ENCODE peak calls at places on chromosomes 2 and 18, in four cellular contexts. R is tibial artery; A is OCI-LY7; P is activated CD8-positive, alpha-beta T cell treated with anti-CD3 and anti-CD28 coated beads for 36 hours. F is an unnamed sample.

GRCh38 chr2:15363142-15363541 is 198.0 kb downstream of the NBAS start:
- DNase-seq in R (no peak), A (no peak), P (no peak), F (no peak)

GRCh38 chr18:70462078-70462439 is 173.2 kb downstream of the SOCS6 start:
- DNase-seq in A (no peak), P (no peak), R (no peak), F (no peak)

GRCh38 chr2:162123806-162124758 is 28.0 kb downstream of the GCG start:
- DNase-seq in A (peak; percentile 74), R (no peak), P (no peak), F (no peak)

GRCh38 chr2:197217561-197217960 is 93.0 kb downstream of the ANKRD44 start:
- DNase-seq in P (no peak), A (no peak), R (no peak), F (no peak)

GRCh38 chr2:203683932-203684556 is 22.4 kb upstream of the CD28 start:
- DNase-seq in P (peak; percentile 73), A (no peak), R (peak; percentile 52), F (no peak)

GRCh38 chr2:157874997-157875719 is 972 bp downstream of the ACVR1 start:
- DNase-seq in P (peak; percentile 34), R (peak; percentile 42), A (peak; percentile 10), F (peak; percentile 43)

GRCh38 chr18:74708169-74708568 is 110.5 kb downstream of the ZNF407 start:
- DNase-seq in R (no peak), P (no peak), A (no peak), F (no peak)

GRCh38 chr18:63963610-63964256 is 6.1 kb upstream of the SERPINB8 start:
- DNase-seq in A (peak; percentile 50), R (peak; percentile 53), P (peak; percentile 49), F (peak; percentile 40)

GRCh38 chr2:230863442-230864121 is 1.2 kb upstream of the ITM2C start:
- DNase-seq in R (no peak), A (no peak), P (no peak), F (no peak)

GRCh38 chr2:133262888-133263287 is 305.4 kb downstream of the NCKAP5 start:
- DNase-seq in R (no peak), P (no peak), A (no peak), F (no peak)

GRCh38 chr2:125227843-125228392 is 1202.8 kb downstream of the CNTNAP5 start:
- DNase-seq in A (no peak), R (no peak), P (no peak), F (no peak)
- TF ChIP-seq CTCF in A (peak; percentile 59), R (no peak), P (no peak), F (peak; percentile 54)

GRCh38 chr2:55419514-55420243 is at the start of gene CCDC88A:
- DNase-seq in A (peak; percentile 96), P (peak; percentile 87), R (peak; percentile 94), F (peak; percentile 99)
- TF ChIP-seq CTCF in A (peak; percentile 41), P (no peak), R (peak; percentile 46), F (no peak)

GRCh38 chr2:118569876-118570535 is 277.4 kb downstream of the EN1 start:
- DNase-seq in R (no peak), A (no peak), P (no peak), F (no peak)
- TF ChIP-seq CTCF in R (no peak), A (no peak), P (no peak), F (no peak)

GRCh38 chr2:112906276-112906675 is 4.7 kb upstream of the IL37 start:
- DNase-seq in P (no peak), R (no peak), A (no peak), F (no peak)
- TF ChIP-seq CTCF in P (no peak), R (no peak), A (no peak), F (no peak)

DNA sequence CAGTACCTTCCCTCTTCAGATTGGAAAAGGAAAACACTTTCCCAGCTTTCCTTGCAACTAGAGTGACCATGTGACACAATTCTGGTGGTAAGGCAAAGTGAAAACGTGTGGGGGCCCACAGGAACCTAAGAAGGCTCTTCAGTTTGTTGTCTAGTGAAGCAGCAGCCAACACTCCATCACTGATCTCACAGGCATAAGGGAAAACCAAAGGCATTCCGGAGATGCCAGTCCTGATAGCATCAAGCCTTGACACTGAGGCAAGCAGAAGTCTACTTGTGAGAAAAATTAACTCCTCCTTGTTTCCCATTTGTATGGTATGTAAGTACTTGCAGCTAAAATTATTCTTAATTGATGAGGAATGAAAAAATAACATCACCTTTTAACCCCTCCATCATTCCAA is 88.3 kb downstream of the ETAA1 start:
- DNase-seq in P (no peak), A (no peak), R (no peak), F (no peak)
- TF ChIP-seq CTCF in P (no peak), A (no peak), R (no peak), F (no peak)

DNA sequence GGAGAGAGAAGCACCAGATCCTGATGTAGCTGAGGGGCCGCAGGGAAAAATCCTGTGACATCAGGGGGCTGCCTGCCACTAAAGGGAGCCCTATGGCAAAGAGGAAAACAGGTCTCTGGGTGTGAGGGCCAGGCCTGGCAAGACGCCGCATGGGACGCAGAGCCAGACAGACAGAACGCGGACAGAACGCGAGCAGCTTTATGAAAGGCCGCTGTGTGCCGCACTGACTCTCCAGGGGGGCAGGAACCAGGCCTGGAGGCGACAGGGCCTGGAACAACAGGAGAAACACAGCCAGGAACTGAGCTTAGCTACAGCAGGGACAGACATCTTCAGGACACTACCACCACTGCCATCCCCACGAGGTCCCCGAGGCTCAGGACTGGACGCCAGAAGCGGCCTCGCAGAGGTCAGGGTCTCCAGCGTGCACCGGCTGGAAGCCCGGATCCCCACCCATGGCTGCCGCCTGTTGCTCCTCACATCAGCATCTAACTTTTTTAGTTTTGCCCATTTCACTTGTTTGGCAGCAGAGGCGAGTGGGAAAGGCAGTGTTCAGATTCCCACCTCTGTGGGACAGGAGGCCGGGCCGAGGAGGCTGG is 131.6 kb downstream of the VAPA start:
- DNase-seq in R (no peak), P (no peak), A (no peak), F (no peak)
- TF ChIP-seq CTCF in R (no peak), P (no peak), A (no peak), F (no peak)